ENCODE peak calls at places on chromosomes 2 and 18, in nine cellular contexts. B is PC-9, F is mammary epithelial cell, S is IMR-90, R is GM23248, G is fibroblast of lung, E is endothelial cell of umbilical vein, Q is astrocyte, K is PC-3. Z is an unnamed sample. For H3K27me3, the result is how much of the 10 kb centered on the place peaks cover.

GRCh38 chr18:76416935-76417334 is 78.1 kb downstream of the ZNF516 start:
- DNase-seq in K (no peak), Q (peak), E (no peak), B (no peak), G (peak), S (peak), R (peak), F (no peak), Z (no peak)

GRCh38 chr2:112301171-112301584 is 25.8 kb downstream of the ZC3H6 start:
- DNase-seq in G (peak), Q (peak), E (peak), F (peak), R (peak), K (no peak), B (no peak), S (peak), Z (no peak)

GRCh38 chr18:46293699-46294300 is 189.6 kb downstream of the HAUS1 start:
- DNase-seq in F (no peak), K (peak), E (no peak), B (peak), G (peak), R (no peak), S (peak), Q (no peak), Z (no peak)

GRCh38 chr2:8599421-8600242 is 82.2 kb upstream of the ID2 start:
- DNase-seq in F (no peak), S (no peak), R (no peak), G (no peak), Q (no peak), K (no peak), E (no peak), B (no peak), Z (no peak)

GRCh38 chr2:241950878-241951331 is 81.4 kb downstream of the RTP5 start:
- DNase-seq in F (peak), K (peak), G (peak), B (peak), E (peak), R (peak), S (peak), Q (peak), Z (peak)

GRCh38 chr2:96099861-96100798 is 16.2 kb downstream of the ADRA2B start:
- DNase-seq in R (no peak), Q (no peak), E (peak), G (no peak), S (no peak), K (no peak), F (peak), B (no peak), Z (no peak)

GRCh38 chr18:73812423-73812822 is 335.2 kb downstream of the FBXO15 start:
- DNase-seq in B (no peak), S (no peak), Q (no peak), R (no peak), F (no peak), G (no peak), E (no peak), K (no peak), Z (no peak)

GRCh38 chr2:46891956-46892553 is 23.6 kb downstream of the MCFD2 start:
- DNase-seq in F (no peak), E (no peak), R (no peak), S (no peak), K (no peak), B (no peak), Q (no peak), G (no peak), Z (no peak)

GRCh38 chr2:204356128-204356527 is 189.1 kb upstream of the PARD3B start:
- DNase-seq in E (no peak), F (no peak), S (no peak), R (no peak), G (no peak), Q (no peak), B (no peak), K (no peak), Z (no peak)

GRCh38 chr2:101406867-101407266 is 19.6 kb upstream of the CREG2 start:
- DNase-seq in S (peak), E (no peak), G (peak), K (peak), Q (peak), F (no peak), R (peak), B (no peak), Z (no peak)

GRCh38 chr2:64062840-64063239 is 43.6 kb upstream of the VPS54 start:
- DNase-seq in S (peak), R (peak), B (peak), K (peak), Q (peak), E (peak), F (peak), G (peak), Z (no peak)

GRCh38 chr2:44477657-44478414 is 116.1 kb downstream of the CAMKMT start:
- DNase-seq in F (no peak), E (no peak), S (no peak), Q (no peak), G (no peak), R (no peak), B (no peak), K (no peak), Z (no peak)

GRCh38 chr2:147099845-147100244 is 745.0 kb upstream of the ACVR2A start:
- DNase-seq in B (peak), Q (no peak), R (peak), E (no peak), S (no peak), F (peak), G (no peak), K (peak), Z (no peak)

GRCh38 chr2:161063946-161064306 is 96.3 kb upstream of the TANK start:
- DNase-seq in R (no peak), E (no peak), B (no peak), K (no peak), S (no peak), Q (no peak), G (no peak), F (no peak), Z (no peak)

GRCh38 chr2:127154396-127154795 is 47.4 kb upstream of the BIN1 start:
- DNase-seq in S (no peak), B (no peak), E (no peak), F (no peak), G (no peak), Q (no peak), K (no peak), R (peak), Z (no peak)

GRCh38 chr2:55112229-55113016 is 62.2 kb upstream of the RTN4 start:
- DNase-seq in R (peak), E (peak), G (peak), B (no peak), K (no peak), S (peak), Q (peak), F (no peak), Z (no peak)

GRCh38 chr2:212213191-212213590 is 325.4 kb downstream of the ERBB4 start:
- DNase-seq in S (no peak), R (no peak), E (no peak), B (no peak), G (no peak), Q (no peak), K (no peak), F (no peak), Z (no peak)

GRCh38 chr18:12968115-12968514 is 20.3 kb downstream of the SEH1L start:
- DNase-seq in K (no peak), F (no peak), S (no peak), E (peak), B (no peak), G (no peak), R (no peak), Q (no peak), Z (no peak)

GRCh38 chr18:61435064-61435652 is 101.9 kb downstream of the CDH20 start:
- DNase-seq in G (peak), R (peak), K (peak), B (no peak), E (peak), Q (no peak), S (peak), F (no peak), Z (peak)

GRCh38 chr2:176751314-176751713 is 461.3 kb upstream of the HNRNPA3 start:
- DNase-seq in S (no peak), K (no peak), E (no peak), G (no peak), Q (no peak), F (no peak), B (no peak), R (no peak), Z (no peak)

GRCh38 chr2:130834091-130834922 is 2.4 kb upstream of the ARHGEF4 start:
- DNase-seq in B (no peak), Q (peak), G (peak), E (no peak), S (peak), K (peak), F (no peak), R (peak), Z (no peak)

GRCh38 chr2:174963437-174964400 is 41.5 kb downstream of the CHN1 start:
- DNase-seq in B (no peak), S (no peak), G (peak), F (no peak), K (no peak), Q (peak), E (no peak), R (no peak), Z (no peak)

GRCh38 chr18:13103366-13103765 is 112.2 kb downstream of the CEP192 start:
- DNase-seq in R (peak), G (no peak), S (no peak), B (no peak), F (no peak), E (no peak), Q (no peak), K (peak), Z (peak)

GRCh38 chr2:134704173-134704572 is 14.6 kb downstream of the TMEM163 start:
- DNase-seq in R (no peak), K (no peak), G (no peak), B (no peak), Q (no peak), E (no peak), S (no peak), F (no peak), Z (no peak)
- H3K27me3 ChIP-seq in R (under half), K (under half), G (under half), B (under half), Q (under half), E (under half), S (under half), F (under half), Z (under half)

GRCh38 chr2:152240559-152241231 is 65.1 kb upstream of the STAM2 start:
- DNase-seq in S (peak), E (peak), Q (peak), F (peak), R (peak), B (peak), K (peak), G (peak), Z (no peak)

GRCh38 chr2:152241956-152242355 is 66.4 kb upstream of the STAM2 start:
- DNase-seq in R (no peak), G (peak), F (peak), Q (no peak), S (no peak), B (no peak), K (peak), E (peak), Z (no peak)

GRCh38 chr2:152234277-152234676 is 58.7 kb upstream of the STAM2 start:
- DNase-seq in K (peak), G (peak), B (no peak), E (no peak), S (no peak), R (no peak), F (no peak), Q (no peak), Z (no peak)

GRCh38 chr2:152238021-152238420 is 62.5 kb upstream of the STAM2 start:
- DNase-seq in G (no peak), R (no peak), E (no peak), B (no peak), F (no peak), S (no peak), K (no peak), Q (no peak), Z (no peak)

GRCh38 chr2:152236191-152236925 is 60.8 kb upstream of the STAM2 start:
- DNase-seq in B (no peak), Q (no peak), R (no peak), S (no peak), E (no peak), K (no peak), F (no peak), G (no peak), Z (no peak)
- H3K4me2 ChIP-seq in B (no peak), Q (no peak), R (no peak), S (no peak), E (no peak), K (no peak), F (no peak), G (no peak), Z (no peak)

DNA sequence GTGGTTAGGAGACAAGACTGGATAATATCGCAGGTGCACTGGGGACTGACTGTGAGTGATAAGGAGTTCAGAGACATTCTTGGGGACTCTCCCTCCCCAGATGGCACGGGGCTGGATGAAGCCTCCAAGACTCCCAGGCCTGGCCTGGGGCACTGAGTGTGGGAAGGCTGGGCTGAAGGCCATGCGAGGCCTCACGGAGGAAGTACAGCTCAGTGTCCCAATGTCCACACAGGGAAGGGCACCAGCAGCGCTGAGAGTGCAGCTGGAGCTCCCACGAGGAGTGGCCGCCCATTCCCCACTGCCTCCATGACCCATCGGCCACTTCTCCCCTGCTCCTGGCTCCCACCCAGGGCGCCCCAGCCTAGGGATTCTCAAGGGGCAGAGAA is 6.5 kb downstream of the MFSD2B start:
- DNase-seq in G (no peak), F (no peak), K (peak), S (no peak), R (peak), B (peak), Q (no peak), E (no peak), Z (no peak)
- H2AFZ ChIP-seq in G (no peak), F (peak), K (peak), S (peak), R (no peak), B (peak), Q (peak), E (peak), Z (no peak)

DNA sequence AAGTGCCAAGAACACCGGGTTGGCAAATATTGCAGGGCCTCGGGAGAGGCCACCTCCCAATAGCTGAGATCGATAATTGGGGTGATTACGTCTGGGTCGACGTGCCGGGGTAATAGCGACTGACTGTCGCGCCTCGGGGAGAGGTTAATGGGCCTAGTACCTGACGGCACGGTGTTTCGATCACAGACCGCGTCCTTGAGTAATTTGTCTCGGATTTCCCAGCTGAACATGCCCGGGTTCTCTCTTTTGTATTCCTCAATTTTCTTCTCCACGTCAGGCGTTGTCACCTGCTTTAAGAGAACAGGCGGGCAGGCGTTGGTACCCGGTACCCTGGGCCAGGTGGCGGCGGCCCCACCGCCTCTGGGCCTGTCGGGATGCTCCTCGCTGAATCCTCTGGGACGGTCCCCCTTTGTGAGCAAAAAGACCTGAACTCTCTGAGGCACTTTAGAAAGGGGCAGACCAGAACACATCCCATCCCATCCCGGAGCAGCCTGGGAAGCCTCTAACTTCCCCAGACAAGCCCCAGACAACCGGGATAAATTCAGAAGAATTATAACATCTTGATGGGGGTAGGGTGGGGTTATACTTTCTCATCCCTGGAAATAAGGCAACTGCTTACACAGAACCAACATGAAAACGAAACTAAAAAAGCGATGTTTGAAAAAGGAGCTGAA is 3.3 kb downstream of the PAX3 start:
- DNase-seq in R (no peak), F (no peak), B (no peak), S (peak), K (no peak), Q (no peak), E (no peak), G (peak), Z (no peak)
- H3K27me3 ChIP-seq in R (half or more), F (half or more), B (half or more), S (half or more), K (half or more), Q (half or more), E (half or more), G (half or more), Z (under half)

Z was measured in Karpas-422.